ENCODE peak calls at places on chromosomes 3 and 15, in six cellular contexts. L is spleen, H is RWPE2, A is AG04450, R is fibroblast of pulmonary artery, M is PC-3. X is an unnamed sample.

GRCh38 chr3:66693461-66693912 is 192.7 kb upstream of the LRIG1 start:
- DNase-seq in L (no peak), H (no peak), A (no peak), R (peak), M (no peak), X (peak)

GRCh38 chr15:89774492-89774891 is 1.6 kb upstream of the MESP2 start:
- DNase-seq in A (no peak), M (no peak), H (no peak), R (no peak), L (peak), X (no peak)

GRCh38 chr15:80154336-80154735 is 1.5 kb downstream of the FAH start:
- DNase-seq in R (peak), H (no peak), M (no peak), L (no peak), A (no peak), X (no peak)

GRCh38 chr3:113263020-113263419 is 51.7 kb downstream of the BOC start:
- DNase-seq in L (no peak), A (no peak), H (no peak), M (no peak), R (no peak), X (no peak)

GRCh38 chr15:68614621-68615035 is 35.8 kb downstream of the CORO2B start:
- DNase-seq in H (no peak), M (no peak), R (peak), A (no peak), L (no peak), X (no peak)

GRCh38 chr3:3192481-3192764 is 12.9 kb upstream of the CRBN start:
- DNase-seq in A (no peak), M (no peak), R (no peak), L (no peak), H (no peak), X (no peak)

GRCh38 chr15:29133791-29134190 is 135.8 kb downstream of the NSMCE3 start:
- DNase-seq in L (no peak), R (no peak), M (no peak), A (no peak), H (peak), X (no peak)

GRCh38 chr3:61872077-61872706 is 310.8 kb downstream of the PTPRG start:
- DNase-seq in M (no peak), L (no peak), H (no peak), A (no peak), R (peak), X (no peak)

GRCh38 chr3:150515210-150515609 is 31.1 kb downstream of the SERP1 start:
- DNase-seq in R (peak), H (no peak), L (no peak), A (no peak), M (peak), X (no peak)

GRCh38 chr3:42052867-42053351 is 38.2 kb upstream of the TRAK1 start:
- DNase-seq in H (no peak), M (no peak), L (no peak), R (no peak), A (no peak), X (no peak)

GRCh38 chr15:29424118-29424517 is 154.5 kb upstream of the NSMCE3 start:
- DNase-seq in A (no peak), M (no peak), L (no peak), H (no peak), R (no peak), X (no peak)

GRCh38 chr3:81743096-81744025 is 18.1 kb downstream of the GBE1 start:
- DNase-seq in L (no peak), M (peak), A (peak), H (no peak), R (peak), X (peak)

GRCh38 chr3:149936812-149937230 is 33.9 kb downstream of the PFN2 start:
- DNase-seq in H (no peak), M (peak), R (peak), L (no peak), A (no peak), X (no peak)

GRCh38 chr3:183811638-183812037 is 13.7 kb downstream of the MAP6D1 start:
- DNase-seq in H (no peak), M (no peak), L (peak), R (no peak), A (no peak), X (no peak)

GRCh38 chr3:76824658-76825310 is 215.1 kb upstream of the ROBO2 start:
- DNase-seq in H (no peak), L (no peak), R (no peak), M (no peak), A (no peak), X (no peak)

GRCh38 chr3:190614466-190615384 is 100.8 kb downstream of the IL1RAP start:
- DNase-seq in M (no peak), A (no peak), H (no peak), L (no peak), R (no peak), X (no peak)

GRCh38 chr3:152646004-152646403 is 188.9 kb upstream of the P2RY1 start:
- DNase-seq in M (no peak), A (no peak), R (no peak), L (no peak), H (no peak), X (no peak)

GRCh38 chr15:88393719-88394519 is 73.3 kb downstream of the MRPL46 start:
- DNase-seq in H (peak), L (no peak), A (no peak), M (no peak), R (no peak), X (no peak)

GRCh38 chr3:180316321-180316720 is 279.6 kb upstream of the PEX5L start:
- DNase-seq in L (no peak), M (no peak), A (no peak), R (no peak), H (no peak), X (no peak)

GRCh38 chr3:87706176-87706575 is 352.6 kb downstream of the CGGBP1 start:
- DNase-seq in R (no peak), H (no peak), L (no peak), A (no peak), M (peak), X (no peak)

GRCh38 chr3:5218815-5219214 is 31.3 kb downstream of the EDEM1 start:
- DNase-seq in M (no peak), R (peak), A (no peak), L (no peak), H (no peak), X (no peak)

GRCh38 chr3:122415104-122415744 is 638 bp downstream of the WDR5B start:
- DNase-seq in M (peak), A (no peak), H (no peak), L (no peak), R (peak), X (no peak)

GRCh38 chr3:194220776-194221735 is 85.1 kb downstream of the HES1 start:
- DNase-seq in L (no peak), H (no peak), A (no peak), M (peak), R (no peak), X (no peak)

GRCh38 chr15:35624881-35625280 is 78.9 kb upstream of the DPH6 start:
- DNase-seq in A (peak), H (no peak), R (peak), L (no peak), M (no peak), X (peak)

GRCh38 chr15:89187911-89188514 is 33.4 kb downstream of the RLBP1 start:
- DNase-seq in R (no peak), H (no peak), M (no peak), A (no peak), L (no peak), X (no peak)

GRCh38 chr3:187593347-187593850 is 76.8 kb downstream of the SST start:
- DNase-seq in A (no peak), M (no peak), R (no peak), H (no peak), L (no peak), X (no peak)

GRCh38 chr3:42443819-42444436 is 33.5 kb upstream of the LYZL4 start:
- DNase-seq in L (peak), H (peak), A (peak), R (peak), M (peak), X (peak)

DNA sequence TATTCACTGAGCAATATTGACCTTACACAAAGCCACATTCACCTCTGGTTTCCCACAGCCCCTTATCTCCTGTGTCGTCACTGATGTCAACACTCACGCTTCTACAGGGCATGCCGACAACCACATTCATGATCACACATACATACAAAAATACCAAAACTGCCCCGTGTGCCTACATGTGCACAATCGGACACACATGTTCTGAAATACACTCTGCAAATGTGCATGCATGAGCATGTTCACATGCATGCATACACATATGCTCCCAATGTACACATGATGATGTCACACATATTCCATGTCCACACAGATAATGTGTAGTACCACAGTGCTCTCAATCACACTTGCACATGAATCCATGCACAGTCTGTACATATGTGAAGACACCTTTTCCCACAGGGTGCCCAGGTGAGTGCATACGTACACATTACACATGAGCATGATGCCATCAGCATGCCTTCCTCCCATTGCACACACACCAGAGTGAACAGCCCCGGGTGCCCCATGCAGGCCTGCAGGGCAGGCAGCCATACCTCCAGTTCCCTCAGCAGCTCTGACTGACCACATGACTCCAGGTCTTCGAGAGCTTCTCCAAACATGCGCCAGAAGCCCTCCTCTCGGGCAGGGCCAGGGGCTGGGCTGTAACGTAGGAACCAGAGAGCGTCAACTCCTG is 37.0 kb downstream of the GRIP2 start:
- DNase-seq in H (no peak), L (no peak), M (no peak), R (no peak), A (no peak), X (no peak)
- TF ChIP-seq CTCF in H (no peak), L (no peak), M (no peak), R (no peak), A (no peak), X (no peak)

GRCh38 chr15:37767841-37768455 is 166.5 kb upstream of the TMCO5A start:
- DNase-seq in H (no peak), M (peak), A (no peak), R (peak), L (no peak), X (no peak)

GRCh38 chr15:37765809-37766208 is 168.6 kb upstream of the TMCO5A start:
- DNase-seq in H (no peak), M (no peak), A (no peak), L (no peak), R (peak), X (no peak)

DNA sequence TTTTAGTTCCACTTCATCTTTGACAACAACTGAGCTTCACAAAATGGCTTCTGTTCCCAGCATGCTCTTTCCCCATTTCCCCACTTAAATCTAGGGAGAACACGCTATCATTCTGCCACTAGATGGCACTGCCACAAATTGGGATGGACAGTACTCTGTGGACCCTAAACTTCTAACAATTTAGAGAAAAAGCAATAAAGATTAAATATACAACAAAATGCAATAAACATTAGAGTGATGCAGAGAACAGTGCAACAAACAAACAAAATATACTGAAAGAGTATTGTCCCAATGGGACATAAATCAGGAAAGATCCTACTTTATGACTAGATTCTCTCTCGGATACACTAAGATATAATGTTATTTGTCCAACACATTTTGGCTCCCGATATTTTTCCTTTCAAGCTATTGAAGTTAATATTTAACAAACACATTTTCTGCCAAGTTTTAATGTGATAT is 169.7 kb upstream of the TMCO5A start:
- DNase-seq in R (peak), M (peak), L (no peak), A (peak), H (no peak), X (no peak)
- H3K4me3 ChIP-seq in R (no peak), M (no peak), L (peak), A (no peak), H (no peak), X (no peak)

DNA sequence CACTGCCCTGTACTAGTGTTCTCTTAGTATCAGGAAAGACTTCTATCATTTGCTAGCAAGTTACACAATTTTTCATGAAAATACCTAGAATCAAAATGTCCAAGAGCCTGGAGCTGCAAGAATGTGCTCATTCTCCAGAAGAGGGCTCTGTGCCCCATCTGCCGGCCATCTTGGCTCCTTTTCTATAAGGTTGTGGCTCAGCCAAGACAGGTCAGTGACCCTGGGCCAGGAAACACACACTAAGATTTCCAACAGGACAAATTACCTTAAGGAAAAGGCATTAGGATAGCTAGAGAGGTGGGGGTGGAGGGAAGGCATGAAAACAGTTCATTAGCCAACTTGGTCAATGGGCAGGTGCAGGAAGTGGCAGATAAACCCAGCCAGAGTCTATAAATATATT is 20.7 kb downstream of the TIMP4 start:
- DNase-seq in R (peak), H (no peak), A (no peak), L (no peak), M (peak), X (no peak)
- TF ChIP-seq CTCF in R (peak), H (peak), A (peak), L (no peak), M (peak), X (peak)

DNA sequence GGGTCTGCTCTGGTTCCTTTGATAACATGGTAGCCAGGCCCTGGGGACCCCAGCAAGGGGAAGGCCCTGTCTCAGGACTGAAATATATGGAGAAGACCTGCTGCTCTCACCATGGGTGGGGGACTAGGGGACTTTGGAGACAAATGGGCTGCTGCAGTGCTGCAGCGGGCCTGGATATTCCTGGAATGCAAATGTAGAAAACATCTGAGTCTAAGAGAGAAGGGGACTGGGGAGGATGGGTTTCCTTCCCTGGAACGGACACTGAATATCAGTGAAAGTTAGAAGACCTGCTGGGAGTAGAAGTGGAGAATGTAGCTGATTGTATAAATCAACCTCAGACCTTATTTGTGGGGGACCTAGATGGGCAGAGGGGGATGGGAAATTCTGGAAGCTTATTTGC is 3.1 kb upstream of the HCN4 start:
- DNase-seq in M (no peak), L (no peak), A (no peak), R (no peak), H (no peak), X (no peak)
- H3K4me3 ChIP-seq in M (no peak), L (no peak), A (no peak), R (no peak), H (no peak), X (no peak)

X was measured in AG04449.